ENCODE peak calls at places on chromosomes 4 and X, in seven cellular contexts. V is CD4-positive, alpha-beta T cell; K is uterus; W is activated B cell treated with CpG ODN at 0.5 μM for 24 hours; L is cardiac fibroblast; G is AG09309; E is fibroblast of lung. I is an unnamed sample.

GRCh38 chr4:5747746-5748365 is 36.9 kb downstream of the EVC start:
- DNase-seq in K (peak; percentile 48), V (no peak), L (peak; percentile 99), E (peak; percentile 96), G (peak; percentile 95), W (no peak), I (peak; percentile 30)

GRCh38 chr4:141339966-141340365 is 119.3 kb downstream of the ZNF330 start:
- DNase-seq in L (no peak), V (no peak), K (no peak), W (no peak), G (no peak), E (no peak), I (no peak)

GRCh38 chr4:121154103-121154515 is 10.0 kb downstream of the TNIP3 start:
- DNase-seq in G (no peak), W (no peak), L (no peak), E (no peak), K (no peak), V (no peak), I (no peak)

GRCh38 chr4:87865288-87865687 is 32.5 kb downstream of the MEPE start:
- DNase-seq in L (no peak), W (no peak), E (no peak), G (no peak), V (no peak), K (no peak), I (no peak)

GRCh38 chr4:176927664-176928063 is 134.9 kb upstream of the VEGFC start:
- DNase-seq in K (no peak), L (peak; percentile 81), W (no peak), V (no peak), G (peak; percentile 94), E (peak; percentile 83), I (no peak)

GRCh38 chr4:53629296-53629695 is 38.0 kb upstream of the LNX1 start:
- DNase-seq in G (no peak), E (no peak), L (no peak), K (no peak), W (no peak), V (no peak), I (no peak)

GRCh38 chrX:37405954-37406353 is 56.8 kb downstream of the PRRG1 start:
- DNase-seq in G (no peak), V (no peak), L (peak; percentile 74), E (peak; percentile 71), K (no peak), W (no peak), I (no peak)

GRCh38 chr4:2393353-2394270 is 24.8 kb downstream of the ZFYVE28 start:
- DNase-seq in V (no peak), K (no peak), G (no peak), E (no peak), W (no peak), L (peak; percentile 30), I (no peak)

GRCh38 chrX:134932528-134933217 is 58.1 kb upstream of the SMIM10 start:
- DNase-seq in K (no peak), W (no peak), V (no peak), E (peak; percentile 41), G (no peak), L (peak; percentile 63), I (no peak)

GRCh38 chr4:165972747-165973146 is 99.7 kb downstream of the TLL1 start:
- DNase-seq in K (no peak), V (no peak), L (no peak), E (no peak), W (no peak), G (no peak), I (no peak)

GRCh38 chrX:153726286-153727107 is 1.8 kb downstream of the ABCD1 start:
- DNase-seq in G (no peak), W (peak; percentile 59), E (peak; percentile 53), V (no peak), L (peak; percentile 47), K (peak; percentile 52), I (no peak)

GRCh38 chrX:54134269-54134668 is 48.8 kb downstream of the FAM120C start:
- DNase-seq in V (no peak), G (no peak), W (no peak), L (no peak), K (no peak), E (no peak), I (no peak)

GRCh38 chrX:40106677-40107290 is 9.0 kb upstream of the BCOR start:
- DNase-seq in L (no peak), V (no peak), G (no peak), E (no peak), K (no peak), W (peak; percentile 18), I (no peak)

GRCh38 chrX:134883134-134883700 is 107.6 kb upstream of the SMIM10 start:
- DNase-seq in E (no peak), K (no peak), L (no peak), W (no peak), G (no peak), V (no peak), I (no peak)

GRCh38 chrX:55008571-55009358 is 8.6 kb downstream of the APEX2 start:
- DNase-seq in V (no peak), K (no peak), G (peak; percentile 14), W (no peak), E (no peak), L (no peak), I (no peak)

GRCh38 chr4:3293410-3294391 is 880 bp downstream of the RGS12 start:
- DNase-seq in G (no peak), E (no peak), K (no peak), L (no peak), W (peak; percentile 34), V (no peak), I (peak; percentile 84)

GRCh38 chr4:105234582-105234981 is 87.9 kb downstream of the TET2 start:
- DNase-seq in V (no peak), W (no peak), L (no peak), K (no peak), G (no peak), E (no peak), I (no peak)

GRCh38 chr4:76305971-76306881 is at the start of gene STBD1:
- DNase-seq in K (peak; percentile 78), E (peak; percentile 61), W (peak; percentile 19), V (no peak), G (peak; percentile 24), L (peak; percentile 71), I (peak; percentile 89)

GRCh38 chr4:49000806-49001205 is 14.7 kb downstream of the CWH43 start:
- DNase-seq in G (no peak), V (no peak), L (no peak), E (no peak), W (no peak), K (no peak), I (no peak)

GRCh38 chrX:70754169-70754843 is 154.2 kb downstream of the TEX11 start:
- DNase-seq in L (no peak), K (no peak), E (no peak), W (no peak), G (no peak), V (no peak), I (no peak)

GRCh38 chrX:68534696-68535095 is 35.8 kb downstream of the YIPF6 start:
- DNase-seq in E (no peak), V (no peak), G (no peak), K (no peak), L (no peak), W (no peak), I (no peak)

GRCh38 chr4:73776363-73776762 is 36.0 kb downstream of the CXCL8 start:
- DNase-seq in W (no peak), L (peak; percentile 93), G (peak; percentile 1), K (peak; percentile 19), E (peak; percentile 94), V (no peak), I (no peak)

GRCh38 chrX:111164728-111165127 is 68.7 kb downstream of the PAK3 start:
- DNase-seq in E (no peak), G (no peak), W (no peak), L (peak; percentile 2), V (no peak), K (no peak), I (no peak)

GRCh38 chr4:37517326-37517725 is 168.8 kb downstream of the RELL1 start:
- DNase-seq in L (no peak), K (no peak), G (no peak), E (no peak), V (no peak), W (no peak), I (no peak)

GRCh38 chr4:150769235-150769634 is 187.3 kb downstream of the MAB21L2 start:
- DNase-seq in K (no peak), W (no peak), E (peak; percentile 65), V (no peak), L (peak; percentile 61), G (peak; percentile 13), I (no peak)

GRCh38 chrX:149493567-149494562 is 11.2 kb downstream of the IDS start:
- DNase-seq in W (no peak), V (no peak), E (no peak), L (no peak), G (no peak), K (no peak), I (no peak)

GRCh38 chrX:136162827-136163427 is 15.6 kb downstream of the FHL1 start:
- DNase-seq in G (no peak), E (peak; percentile 59), V (peak; percentile 23), L (peak; percentile 63), K (peak; percentile 49), W (peak; percentile 14), I (no peak)
- TF ChIP-seq CTCF in G (peak; percentile 91), E (peak; percentile 60), V (peak; percentile 55), L (peak; percentile 83), K (peak; percentile 42), W (no peak), I (peak; percentile 63)

DNA sequence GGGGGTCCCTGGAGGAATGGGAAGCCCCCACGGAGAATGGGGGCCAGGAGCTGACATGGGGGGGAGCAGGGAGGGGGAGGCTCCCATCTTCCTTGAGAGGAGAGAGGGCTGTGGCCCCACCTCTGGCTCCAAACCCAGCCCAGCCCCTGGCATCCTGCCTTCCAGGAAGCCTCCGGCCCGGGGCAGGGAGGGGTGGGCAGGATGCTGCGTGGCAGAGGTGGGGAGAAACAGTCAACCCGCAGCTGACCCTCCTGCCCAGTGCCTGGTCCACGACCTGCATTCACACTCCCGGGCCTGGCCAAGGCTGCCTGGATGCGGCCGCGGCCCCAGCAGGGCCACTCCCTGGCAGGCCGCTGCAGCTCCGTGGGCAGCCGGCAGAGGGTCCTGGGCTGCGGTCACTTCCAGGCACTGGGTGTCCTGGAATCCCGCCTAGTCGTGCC is 39.0 kb downstream of the CPLX1 start:
- DNase-seq in K (no peak), G (no peak), L (no peak), V (no peak), W (no peak), E (no peak), I (no peak)
- TF ChIP-seq CTCF in K (no peak), G (no peak), L (peak; percentile 6), V (no peak), W (no peak), E (no peak), I (no peak)

GRCh38 chr4:146545102-146545501 is 23.4 kb upstream of the SLC10A7 start:
- DNase-seq in V (no peak), K (no peak), E (peak; percentile 27), L (peak; percentile 16), G (no peak), W (no peak), I (no peak)
- TF ChIP-seq CTCF in V (no peak), K (no peak), E (peak; percentile 22), L (peak; percentile 62), G (peak; percentile 46), W (no peak), I (peak; percentile 6)

GRCh38 chr4:13665711-13666660 is 38.5 kb upstream of the BOD1L1 start:
- DNase-seq in E (no peak), G (no peak), V (no peak), W (no peak), L (no peak), K (no peak), I (no peak)

GRCh38 chr4:13674971-13675370 is 47.4 kb upstream of the BOD1L1 start:
- DNase-seq in V (no peak), K (no peak), L (no peak), G (no peak), W (no peak), E (no peak), I (no peak)

GRCh38 chr4:13670456-13671150 is 43.1 kb upstream of the BOD1L1 start:
- DNase-seq in V (no peak), K (no peak), G (no peak), L (peak; percentile 59), E (no peak), W (no peak), I (no peak)
- TF ChIP-seq CTCF in V (no peak), K (no peak), G (no peak), L (no peak), E (no peak), W (no peak), I (no peak)

I was measured in osteocyte.